ENCODE peak calls at places on chromosome 12, in ten cellular contexts. U is foreskin keratinocyte; N is psoas muscle; H is CD4-positive, alpha-beta memory T cell; J is esophagus squamous epithelium; S is OCI-LY7; G is IMR-90; A is prostate gland; M is SJSA1; T is CD8-positive, alpha-beta T cell. R is an unnamed sample. For H3K4me1, the result is how much of the 10 kb centered on the place peaks cover.

GRCh38 chr12:114726092-114726710 is 42.2 kb upstream of the TBX3 start:
- DNase-seq in U (no peak), N (no peak), H (no peak), J (no peak), S (no peak), G (no peak), A (no peak), M (no peak), T (no peak), R (no peak)

GRCh38 chr12:108063192-108063591 is 65.9 kb upstream of the WSCD2 start:
- DNase-seq in U (no peak), N (no peak), H (no peak), J (no peak), S (peak), G (no peak), A (no peak), M (no peak), T (no peak), R (peak)

GRCh38 chr12:128660532-128661215 is 163.1 kb downstream of the SLC15A4 start:
- DNase-seq in U (no peak), N (no peak), H (no peak), J (no peak), S (no peak), G (no peak), A (no peak), M (no peak), T (no peak), R (no peak)

GRCh38 chr12:83065562-83065961 is 378.9 kb downstream of the TMTC2 start:
- DNase-seq in U (no peak), N (no peak), H (no peak), J (no peak), S (no peak), G (no peak), A (no peak), M (no peak), T (no peak), R (no peak)

GRCh38 chr12:101527682-101528081 is 52.5 kb downstream of the SPIC start:
- DNase-seq in U (no peak), N (peak), H (no peak), J (no peak), S (peak), G (no peak), A (no peak), M (no peak), T (no peak), R (no peak)

GRCh38 chr12:3085341-3086125 is 8.4 kb downstream of the TSPAN9 start:
- DNase-seq in U (no peak), N (no peak), H (no peak), J (no peak), S (no peak), G (no peak), A (no peak), M (no peak), T (no peak), R (no peak)

GRCh38 chr12:10974965-10975364 is 11.7 kb downstream of the TAS2R50 start:
- DNase-seq in U (no peak), N (no peak), H (no peak), J (no peak), S (no peak), G (no peak), A (no peak), M (no peak), T (no peak), R (no peak)

GRCh38 chr12:54258286-54258685 is 21.6 kb downstream of the CBX5 start:
- DNase-seq in U (no peak), N (no peak), H (no peak), J (no peak), S (no peak), G (peak), A (no peak), M (no peak), T (no peak), R (no peak)

GRCh38 chr12:91394903-91395302 is 212.3 kb upstream of the DCN start:
- DNase-seq in U (no peak), N (no peak), H (no peak), J (no peak), S (no peak), G (no peak), A (no peak), M (no peak), T (no peak), R (no peak)

GRCh38 chr12:129723260-129723659 is 180.6 kb downstream of the TMEM132D start:
- DNase-seq in U (no peak), N (no peak), H (no peak), J (no peak), S (no peak), G (no peak), A (no peak), M (no peak), T (no peak), R (no peak)

GRCh38 chr12:21989819-21990412 is 48.7 kb upstream of the ABCC9 start:
- DNase-seq in U (peak), N (no peak), H (no peak), J (no peak), S (peak), G (peak), A (no peak), M (no peak), T (no peak), R (peak)

GRCh38 chr12:123029550-123029949 is 49.1 kb downstream of the ARL6IP4 start:
- DNase-seq in U (no peak), N (no peak), H (no peak), J (no peak), S (no peak), G (no peak), A (no peak), M (no peak), T (no peak), R (no peak)
- H3K4me1 ChIP-seq in U (under half), N (under half), H (under half), J (under half), S (under half), G (under half), A (under half), M (under half), T (under half), R (under half)

GRCh38 chr12:124408822-124409517 is 114.1 kb downstream of the RFLNA start:
- DNase-seq in U (no peak), N (no peak), H (no peak), J (no peak), S (no peak), G (no peak), A (no peak), M (no peak), T (no peak), R (no peak)
- H3K4me1 ChIP-seq in U (under half), N (half or more), H (under half), J (half or more), S (under half), G (under half), A (under half), M (under half), T (under half), R (under half)

DNA sequence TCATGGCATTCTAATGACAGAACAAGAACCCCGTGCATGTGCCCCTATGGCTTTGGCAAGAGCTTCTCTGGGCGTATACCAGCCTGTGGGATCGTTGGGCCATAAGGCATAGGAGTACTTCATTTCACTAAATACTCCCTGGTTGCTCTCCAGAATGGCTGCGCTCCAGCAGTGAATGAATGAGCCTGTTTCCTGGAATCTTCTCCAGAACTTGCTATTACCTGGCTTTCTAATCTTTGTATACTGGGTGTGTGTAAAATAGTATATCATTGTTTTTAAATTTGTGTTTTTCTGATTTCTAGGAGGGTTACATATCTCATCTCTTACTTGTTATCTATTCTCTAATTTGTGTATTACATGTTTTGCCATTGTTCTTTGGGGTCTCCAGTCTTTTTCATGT is 28.6 kb upstream of the EMP1 start:
- DNase-seq in U (no peak), N (no peak), H (no peak), J (no peak), S (no peak), G (no peak), A (no peak), M (no peak), T (no peak), R (no peak)
- H3K4me1 ChIP-seq in U (half or more), N (under half), H (under half), J (half or more), S (under half), G (under half), A (under half), M (under half), T (under half), R (under half)

GRCh38 chr12:131568336-131568735 is 142.6 kb upstream of the SFSWAP start:
- DNase-seq in U (no peak), N (no peak), H (no peak), J (no peak), S (no peak), G (no peak), A (no peak), M (no peak), T (no peak), R (no peak)
- H3K4me1 ChIP-seq in U (under half), N (under half), H (under half), J (under half), S (under half), G (under half), A (under half), M (under half), T (under half), R (under half)

R was measured in PC-3.